ENCODE peak calls at places on chromosomes 16 and 17, in four cellular contexts. M is psoas muscle, E is ascending aorta, C is PC-3. H is an unnamed sample.

GRCh38 chr17:927611-928461 is 51.7 kb downstream of the NXN start:
- DNase-seq in E (no peak), M (no peak), C (peak), H (peak)

GRCh38 chr16:72990003-72990521 is 57.9 kb downstream of the ZFHX3 start:
- DNase-seq in M (peak), C (peak), E (peak), H (peak)

GRCh38 chr16:23826528-23827244 is 9.1 kb upstream of the PRKCB start:
- DNase-seq in C (no peak), M (no peak), E (no peak), H (no peak)

GRCh38 chr17:14052886-14053615 is 16.3 kb upstream of the COX10 start:
- DNase-seq in C (no peak), M (no peak), E (no peak), H (no peak)

GRCh38 chr17:37519241-37519985 is 29.7 kb downstream of the DUSP14 start:
- DNase-seq in C (no peak), E (no peak), M (no peak), H (no peak)

GRCh38 chr17:49401971-49402491 is 12.7 kb downstream of the PHB1 start:
- DNase-seq in E (no peak), M (no peak), C (no peak), H (no peak)

GRCh38 chr16:84514874-84515835 is 10.7 kb upstream of the MEAK7 start:
- DNase-seq in M (no peak), C (no peak), E (no peak), H (no peak)

GRCh38 chr17:7132511-7133094 is 18.0 kb upstream of the ASGR2 start:
- DNase-seq in E (no peak), C (no peak), M (no peak), H (no peak)

GRCh38 chr16:66810391-66810790 is 9.0 kb upstream of the TERB1 start:
- DNase-seq in E (no peak), C (no peak), M (no peak), H (peak)

GRCh38 chr17:73784015-73784603 is 139.9 kb upstream of the SDK2 start:
- DNase-seq in C (no peak), E (no peak), M (no peak), H (no peak)

GRCh38 chr16:3007957-3008748 is 4.6 kb upstream of the CLDN9 start:
- DNase-seq in M (no peak), E (no peak), C (no peak), H (no peak)

GRCh38 chr16:68183033-68183432 is 52.9 kb downstream of the ESRP2 start:
- DNase-seq in E (no peak), C (no peak), M (no peak), H (no peak)

GRCh38 chr16:70685061-70685937 is 554 bp downstream of the MTSS2 start:
- DNase-seq in C (no peak), E (no peak), M (peak), H (no peak)

GRCh38 chr17:82300707-82301270 is 16.6 kb downstream of the CD7 start:
- DNase-seq in C (peak), M (peak), E (no peak), H (peak)

GRCh38 chr17:75975757-75976174 is 3.2 kb downstream of the ACOX1 start:
- DNase-seq in E (no peak), M (no peak), C (no peak), H (no peak)

GRCh38 chr16:59826767-59827166 is 1092.7 kb upstream of the GOT2 start:
- DNase-seq in M (no peak), E (no peak), C (no peak), H (no peak)

GRCh38 chr17:57395721-57396321 is 139.5 kb downstream of the MSI2 start:
- DNase-seq in E (no peak), M (no peak), C (no peak), H (no peak)

GRCh38 chr16:73171380-73171779 is 123.5 kb upstream of the ZFHX3 start:
- DNase-seq in M (no peak), C (no peak), E (no peak), H (peak)

GRCh38 chr17:42683407-42684031 is 1.2 kb downstream of the CNTNAP1 start:
- DNase-seq in E (no peak), M (no peak), C (peak), H (no peak)

GRCh38 chr17:50499270-50499669 is 9.0 kb upstream of the MYCBPAP start:
- DNase-seq in M (no peak), E (no peak), C (no peak), H (no peak)

GRCh38 chr17:50501054-50501453 is 7.2 kb upstream of the MYCBPAP start:
- DNase-seq in E (no peak), M (no peak), C (peak), H (no peak)

GRCh38 chr17:50501906-50502642 is 6.2 kb upstream of the MYCBPAP start:
- DNase-seq in C (no peak), E (no peak), M (no peak), H (no peak)

GRCh38 chr17:50498021-50498874 is 10.0 kb upstream of the MYCBPAP start:
- DNase-seq in C (peak), M (no peak), E (no peak), H (no peak)

DNA sequence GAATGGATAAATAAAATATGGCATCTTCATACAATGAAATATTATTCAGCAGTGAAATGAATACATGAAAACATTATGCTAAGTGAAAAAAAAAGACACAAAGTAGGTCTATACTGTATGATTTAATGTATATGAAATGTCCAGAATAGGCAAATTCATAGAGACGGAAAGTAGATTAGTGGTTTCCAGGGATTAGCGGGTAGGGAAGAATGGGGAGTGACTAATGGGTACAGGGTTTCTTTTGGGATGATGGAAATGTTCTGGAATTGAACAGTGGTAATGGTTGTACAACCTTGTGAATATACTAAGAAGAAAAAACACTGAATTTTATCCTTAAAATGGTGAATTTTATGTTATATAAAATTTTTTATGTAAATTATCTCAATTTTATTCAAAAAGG is 8.5 kb upstream of the MYCBPAP start:
- DNase-seq in M (no peak), C (no peak), E (no peak), H (no peak)
- H3K27ac ChIP-seq in M (no peak), C (no peak), E (no peak), H (no peak)

DNA sequence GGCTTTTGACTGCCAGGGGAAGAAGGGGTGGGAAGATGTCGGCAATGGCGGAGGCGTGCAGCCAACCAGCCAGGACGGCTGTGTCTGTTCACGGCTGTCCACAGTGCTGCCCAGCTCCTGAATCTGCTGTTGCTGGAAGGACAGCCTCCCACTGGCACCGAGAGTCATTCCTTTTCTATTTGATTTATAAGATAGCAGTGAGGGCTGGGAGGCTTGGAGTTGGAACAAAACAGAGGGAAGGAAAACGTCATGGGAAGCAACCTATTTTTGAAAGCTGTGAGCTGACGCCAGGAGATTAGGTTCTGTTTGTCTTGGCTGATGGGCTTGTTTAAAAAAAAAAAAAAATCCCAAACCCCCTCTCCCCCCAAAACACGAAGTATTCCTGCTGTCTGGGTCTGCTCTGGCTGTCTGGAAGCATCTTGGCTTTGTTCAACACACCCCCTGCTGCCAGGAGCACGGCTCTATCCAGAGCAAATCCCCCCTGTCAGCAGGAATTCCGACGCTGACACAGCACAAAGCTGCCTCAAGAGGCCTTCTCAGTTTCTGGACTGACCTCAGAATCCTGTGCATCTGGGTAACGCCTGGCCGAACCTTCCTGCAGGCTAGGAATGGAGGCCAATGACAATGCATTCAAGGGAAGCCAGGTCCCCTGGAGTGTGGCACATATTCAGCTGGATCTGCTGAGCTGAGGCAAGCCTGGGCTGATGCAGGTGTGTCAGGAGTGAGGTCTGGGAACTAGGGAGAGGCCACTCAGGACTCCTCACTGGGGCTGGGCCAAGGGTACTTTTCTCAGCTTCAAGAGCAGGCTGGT is 41.0 kb upstream of the SREBF1 start:
- DNase-seq in E (peak), C (no peak), M (peak), H (no peak)
- TF ChIP-seq CTCF in E (no peak), C (no peak), M (no peak), H (no peak)

GRCh38 chr16:75043175-75043937 is 44.5 kb downstream of the ZNRF1 start:
- DNase-seq in E (no peak), C (no peak), M (no peak), H (no peak)
- H3K27ac ChIP-seq in E (peak), C (no peak), M (peak), H (no peak)

DNA sequence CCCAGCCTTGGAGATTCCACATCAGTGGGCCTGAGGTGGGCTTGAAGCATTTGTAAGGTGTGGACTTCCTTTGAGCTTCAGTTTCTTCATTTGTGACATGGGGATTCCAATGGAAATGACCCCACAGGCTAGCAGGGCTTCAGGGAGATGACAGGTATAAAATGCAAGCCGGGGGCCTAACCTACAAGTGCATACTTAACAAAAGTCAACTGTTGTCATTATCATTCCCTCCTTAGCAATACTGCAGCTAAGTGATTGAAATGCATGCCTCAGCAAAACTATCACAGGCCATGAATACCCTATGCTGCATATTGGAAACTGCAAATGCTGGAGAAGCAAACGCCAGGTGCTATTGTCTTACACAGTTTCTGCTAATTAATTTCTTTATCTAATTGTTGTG is 19.8 kb downstream of the CCL4 start:
- DNase-seq in M (no peak), E (no peak), C (no peak), H (no peak)
- TF ChIP-seq CTCF in M (no peak), E (no peak), C (no peak), H (no peak)

DNA sequence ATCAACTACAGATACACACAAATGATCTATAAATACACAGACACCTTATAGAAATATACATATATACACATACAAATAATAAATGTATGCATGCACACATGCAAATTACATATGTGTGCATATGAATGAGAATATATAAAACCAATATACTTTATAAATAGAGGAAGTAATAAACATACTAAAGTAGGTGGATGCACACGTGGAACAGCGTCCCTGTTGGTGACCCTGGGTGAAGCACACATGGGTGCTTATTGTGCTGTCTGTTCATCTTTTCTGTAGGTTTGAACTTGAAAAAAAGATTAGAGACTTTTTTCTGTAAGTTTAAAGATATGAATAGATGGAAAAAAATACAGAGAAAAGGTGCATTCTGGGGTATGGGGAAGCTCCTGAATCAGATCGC is 111.3 kb downstream of the SDR42E1 start:
- DNase-seq in E (no peak), M (no peak), C (no peak), H (no peak)
- H3K27ac ChIP-seq in E (no peak), M (no peak), C (no peak), H (no peak)

H was measured in RWPE1.